ENCODE peak calls at places on chromosomes 4 and X, in four cellular contexts. One of them, this sample, is unnamed.

GRCh38 chrX:140949231-140949630 is 53.2 kb upstream of the SPANXB1 start:
- DNase-seq in progenitor cell of endocrine pancreas: no peak
- DNase-seq in transverse colon: no peak
- DNase-seq in right cardiac atrium: no peak
- DNase-seq in this sample: no peak

GRCh38 chr4:145481164-145481941 is at the start of gene SMAD1:
- DNase-seq in progenitor cell of endocrine pancreas: peak
- DNase-seq in transverse colon: peak
- DNase-seq in right cardiac atrium: peak
- DNase-seq in this sample: peak

GRCh38 chrX:52988985-52989917 is 30.9 kb upstream of the FAM156A start:
- DNase-seq in progenitor cell of endocrine pancreas: no peak
- DNase-seq in transverse colon: no peak
- DNase-seq in right cardiac atrium: no peak
- DNase-seq in this sample: no peak

GRCh38 chr4:4856071-4857000 is 3.1 kb upstream of the MSX1 start:
- DNase-seq in progenitor cell of endocrine pancreas: no peak
- DNase-seq in transverse colon: no peak
- DNase-seq in right cardiac atrium: peak
- DNase-seq in this sample: no peak

GRCh38 chr4:72529144-72529822 is 39.7 kb downstream of the ADAMTS3 start:
- DNase-seq in progenitor cell of endocrine pancreas: no peak
- DNase-seq in transverse colon: no peak
- DNase-seq in right cardiac atrium: no peak
- DNase-seq in this sample: no peak

GRCh38 chr4:30667919-30668318 is 52.2 kb upstream of the PCDH7 start:
- DNase-seq in progenitor cell of endocrine pancreas: no peak
- DNase-seq in transverse colon: no peak
- DNase-seq in right cardiac atrium: no peak
- DNase-seq in this sample: no peak

GRCh38 chrX:118226060-118226428 is 109.4 kb upstream of the KLHL13 start:
- DNase-seq in progenitor cell of endocrine pancreas: no peak
- DNase-seq in transverse colon: no peak
- DNase-seq in right cardiac atrium: no peak
- DNase-seq in this sample: peak

GRCh38 chr4:55178226-55179005 is 53.0 kb upstream of the KDR start:
- DNase-seq in progenitor cell of endocrine pancreas: no peak
- DNase-seq in transverse colon: no peak
- DNase-seq in right cardiac atrium: no peak
- DNase-seq in this sample: no peak

GRCh38 chrX:121256653-121257052 is 209.2 kb downstream of the GLUD2 start:
- DNase-seq in progenitor cell of endocrine pancreas: no peak
- DNase-seq in transverse colon: no peak
- DNase-seq in right cardiac atrium: no peak
- DNase-seq in this sample: no peak

GRCh38 chr4:60500860-60501259 is 699.3 kb upstream of the ADGRL3 start:
- DNase-seq in progenitor cell of endocrine pancreas: no peak
- DNase-seq in transverse colon: no peak
- DNase-seq in right cardiac atrium: no peak
- DNase-seq in this sample: no peak

GRCh38 chr4:106463622-106464021 is 95.0 kb upstream of the GIMD1 start:
- DNase-seq in progenitor cell of endocrine pancreas: no peak
- DNase-seq in transverse colon: no peak
- DNase-seq in right cardiac atrium: no peak
- DNase-seq in this sample: no peak

GRCh38 chr4:21649691-21650090 is 298.9 kb downstream of the KCNIP4 start:
- DNase-seq in progenitor cell of endocrine pancreas: no peak
- DNase-seq in transverse colon: no peak
- DNase-seq in right cardiac atrium: no peak
- DNase-seq in this sample: no peak

GRCh38 chr4:13093170-13093569 is 391.0 kb downstream of the RAB28 start:
- DNase-seq in progenitor cell of endocrine pancreas: no peak
- DNase-seq in transverse colon: no peak
- DNase-seq in right cardiac atrium: no peak
- DNase-seq in this sample: no peak

GRCh38 chrX:66049056-66049455 is 9.2 kb upstream of the VSIG4 start:
- DNase-seq in progenitor cell of endocrine pancreas: no peak
- DNase-seq in transverse colon: no peak
- DNase-seq in right cardiac atrium: no peak
- DNase-seq in this sample: no peak

GRCh38 chr4:76156635-76157034 is 8.4 kb upstream of the NUP54 start:
- DNase-seq in progenitor cell of endocrine pancreas: no peak
- DNase-seq in transverse colon: no peak
- DNase-seq in right cardiac atrium: no peak
- DNase-seq in this sample: no peak

GRCh38 chrX:38052096-38052495 is 45.7 kb downstream of the SYTL5 start:
- DNase-seq in progenitor cell of endocrine pancreas: no peak
- DNase-seq in transverse colon: no peak
- DNase-seq in right cardiac atrium: no peak
- DNase-seq in this sample: peak

GRCh38 chrX:63050225-63050624 is 300.9 kb downstream of the SPIN4 start:
- DNase-seq in progenitor cell of endocrine pancreas: no peak
- DNase-seq in transverse colon: no peak
- DNase-seq in right cardiac atrium: no peak
- DNase-seq in this sample: no peak

This sample was measured in brain microvascular endothelial cell.